ENCODE peak calls at places on chromosomes 6 and 20, in five cellular contexts. Y, C, K, E and A are unnamed samples.
A peak's percentile ranks its signal among the peaks of the same experiment; 100 is the strongest.

GRCh38 chr20:57654998-57655811 is 35.0 kb upstream of the ZBP1 start:
- DNase-seq in K (peak; percentile 46), E (peak; percentile 73), C (no peak), Y (no peak), A (peak; percentile 60)

GRCh38 chr6:42326248-42326647 is 108.6 kb upstream of the MRPS10 start:
- DNase-seq in Y (no peak), C (no peak), K (no peak), E (no peak), A (no peak)

GRCh38 chr6:30042914-30043313 is 18.2 kb upstream of the POLR1H start:
- DNase-seq in Y (no peak), K (no peak), C (no peak), E (no peak), A (no peak)

GRCh38 chr6:145247677-145248419 is 487.5 kb downstream of the EPM2A start:
- DNase-seq in Y (peak; percentile 98), C (peak; percentile 87), K (peak; percentile 1), E (no peak), A (no peak)

GRCh38 chr6:19837511-19838441 is 606 bp downstream of the ID4 start:
- DNase-seq in E (peak; percentile 86), Y (peak; percentile 38), C (peak; percentile 44), K (peak; percentile 66), A (peak; percentile 84)

GRCh38 chr6:169665289-169665688 is 36.5 kb downstream of the WDR27 start:
- DNase-seq in E (no peak), Y (no peak), K (no peak), C (no peak), A (no peak)

GRCh38 chr20:57323034-57323433 is 6.6 kb upstream of the SPO11 start:
- DNase-seq in Y (no peak), C (peak; percentile 8), K (peak; percentile 93), E (peak; percentile 96), A (no peak)

GRCh38 chr6:45371924-45372582 is 5.7 kb downstream of the SUPT3H start:
- DNase-seq in Y (peak; percentile 37), C (no peak), E (no peak), K (no peak), A (no peak)

GRCh38 chr20:41274152-41274551 is 43.4 kb downstream of the ZHX3 start:
- DNase-seq in C (no peak), K (no peak), Y (no peak), E (no peak), A (no peak)

GRCh38 chr6:15491255-15491985 is 171.4 kb downstream of the DTNBP1 start:
- DNase-seq in C (peak; percentile 80), E (peak; percentile 88), K (peak; percentile 66), Y (peak; percentile 78), A (no peak)

GRCh38 chr20:32036716-32037355 is 15.2 kb upstream of the HCK start:
- DNase-seq in E (no peak), K (no peak), Y (peak; percentile 47), C (peak; percentile 16), A (no peak)

GRCh38 chr6:132661906-132662305 is 2.9 kb upstream of the TAAR1 start:
- DNase-seq in Y (no peak), C (no peak), K (no peak), E (no peak), A (no peak)

GRCh38 chr6:19303381-19303780 is 533.8 kb upstream of the ID4 start:
- DNase-seq in Y (no peak), K (no peak), E (no peak), C (no peak), A (no peak)

GRCh38 chr6:4350571-4351505 is 215.5 kb upstream of the ECI2 start:
- DNase-seq in Y (peak; percentile 73), E (peak; percentile 11), K (no peak), C (peak; percentile 49), A (no peak)

GRCh38 chr20:33211817-33212424 is 5.2 kb upstream of the BPIFA3 start:
- DNase-seq in E (peak; percentile 92), Y (peak; percentile 33), C (peak; percentile 23), K (peak; percentile 91), A (no peak)

GRCh38 chr6:21801786-21802610 is 208.4 kb downstream of the SOX4 start:
- DNase-seq in K (no peak), E (no peak), C (no peak), Y (no peak), A (no peak)

GRCh38 chr6:100349366-100349765 is 115.4 kb downstream of the SIM1 start:
- DNase-seq in C (no peak), E (no peak), K (no peak), Y (no peak), A (no peak)

GRCh38 chr20:23749746-23750145 is 989 bp downstream of the CST1 start:
- DNase-seq in Y (no peak), K (no peak), E (no peak), C (no peak), A (no peak)

GRCh38 chr6:3230275-3231212 is 3.1 kb upstream of the TUBB2B start:
- DNase-seq in Y (peak; percentile 34), C (peak; percentile 62), E (peak; percentile 83), K (peak; percentile 84), A (no peak)

GRCh38 chr6:109452181-109452580 is 3.4 kb downstream of the MICAL1 start:
- DNase-seq in C (no peak), E (no peak), K (no peak), Y (no peak), A (no peak)

GRCh38 chr20:54469293-54469692 is 6.1 kb upstream of the DOK5 start:
- DNase-seq in Y (no peak), E (peak; percentile 72), C (no peak), K (peak; percentile 77), A (no peak)

DNA sequence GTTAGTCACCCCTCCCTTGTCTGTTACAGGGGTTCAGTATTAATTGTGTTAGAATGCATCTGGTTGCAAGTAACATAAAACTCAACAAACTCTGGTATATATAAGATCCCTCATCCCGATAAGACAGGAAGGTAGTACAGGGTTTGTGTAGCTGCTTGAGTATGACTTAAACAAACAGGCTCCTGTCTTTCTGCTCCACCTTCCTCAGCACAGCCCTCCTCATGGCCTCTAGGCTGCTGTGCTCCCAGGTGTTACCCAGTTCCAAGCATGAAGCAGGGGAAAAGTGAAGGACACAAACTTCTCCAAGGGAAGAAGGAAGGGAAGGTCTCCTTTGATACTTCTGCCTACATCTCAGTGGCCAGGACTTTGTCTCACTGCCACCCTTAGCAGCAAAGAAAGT is 1.4 kb upstream of the RALGAPB start:
- DNase-seq in Y (no peak), E (no peak), C (no peak), K (no peak), A (no peak)
- H3K9ac ChIP-seq in Y (no peak overlapping the region), E (no peak overlapping the region), C (no peak overlapping the region), K (no peak overlapping the region), A (no peak overlapping the region)

GRCh38 chr6:112017760-112018537 is 36.0 kb upstream of the CCN6 start:
- DNase-seq in C (no peak), Y (no peak), E (no peak), K (no peak), A (no peak)

GRCh38 chr6:112021911-112022310 is 32.0 kb upstream of the CCN6 start:
- DNase-seq in E (no peak), Y (no peak), K (no peak), C (no peak), A (no peak)

GRCh38 chr6:112017169-112017568 is 36.7 kb upstream of the CCN6 start:
- DNase-seq in K (no peak), E (no peak), Y (no peak), C (no peak), A (no peak)

GRCh38 chr6:112018619-112019416 is 35.1 kb upstream of the CCN6 start:
- DNase-seq in E (peak; percentile 25), C (peak; percentile 42), Y (no peak), K (no peak), A (peak; percentile 77)

GRCh38 chr6:112019619-112020018 is 34.3 kb upstream of the CCN6 start:
- DNase-seq in E (peak; percentile 15), K (no peak), C (no peak), Y (no peak), A (no peak)
- H3K9ac ChIP-seq in E (no peak overlapping the region), K (no peak overlapping the region), C (peak overlapping the region; percentile 33), Y (no peak overlapping the region), A (no peak overlapping the region)

GRCh38 chr6:2026133-2026532 is 219.3 kb downstream of the GMDS start:
- DNase-seq in K (peak; percentile 21), C (no peak), Y (no peak), E (no peak), A (no peak)

GRCh38 chr6:2030682-2031244 is 214.6 kb downstream of the GMDS start:
- DNase-seq in E (no peak), Y (peak; percentile 31), K (no peak), C (no peak), A (no peak)

GRCh38 chr6:2028457-2029038 is 216.9 kb downstream of the GMDS start:
- DNase-seq in K (no peak), C (no peak), E (no peak), Y (no peak), A (no peak)

GRCh38 chr6:2029952-2030351 is 215.5 kb downstream of the GMDS start:
- DNase-seq in Y (no peak), E (no peak), K (no peak), C (no peak), A (no peak)

DNA sequence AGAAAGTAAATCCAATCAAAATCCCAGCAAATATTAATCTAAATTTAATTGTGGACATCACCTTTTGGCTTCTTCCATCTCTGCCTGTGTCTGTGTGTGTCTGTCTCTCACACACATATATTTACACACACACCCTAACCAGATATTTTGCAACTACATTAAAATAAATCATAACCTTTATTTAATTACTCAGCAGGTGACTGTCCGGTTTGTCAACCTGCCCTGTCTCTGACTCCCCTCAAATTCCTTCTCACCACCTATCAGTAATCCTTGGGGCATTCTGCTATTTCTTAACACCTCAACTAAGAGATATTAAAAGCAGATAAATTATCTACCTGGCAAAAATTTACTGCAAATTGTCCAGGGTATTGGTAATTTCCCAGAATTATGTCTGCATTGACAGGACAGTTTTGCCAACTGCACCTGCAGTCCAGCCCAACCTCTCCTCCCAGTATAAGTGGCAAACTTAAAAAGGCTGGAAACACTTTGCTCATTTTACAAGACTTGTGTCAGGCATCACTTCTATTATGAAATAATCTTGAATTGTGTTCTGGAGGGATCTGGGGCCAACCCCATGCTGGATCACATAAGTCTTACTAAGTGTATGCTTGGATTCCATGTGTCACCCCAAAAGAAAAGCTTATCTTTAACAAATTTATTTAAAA is 216.1 kb downstream of the GMDS start:
- DNase-seq in C (no peak), K (no peak), E (no peak), Y (no peak), A (no peak)
- H3K9ac ChIP-seq in C (no peak overlapping the region), K (no peak overlapping the region), E (no peak overlapping the region), Y (no peak overlapping the region), A (no peak overlapping the region)

GRCh38 chr20:35967979-35968640 is at the start of gene CNBD2:
- DNase-seq in Y (no peak), K (no peak), C (no peak), E (no peak), A (no peak)

GRCh38 chr20:35968930-35969329 is 540 bp downstream of the CNBD2 start:
- DNase-seq in Y (no peak), E (no peak), K (no peak), C (no peak), A (no peak)

DNA sequence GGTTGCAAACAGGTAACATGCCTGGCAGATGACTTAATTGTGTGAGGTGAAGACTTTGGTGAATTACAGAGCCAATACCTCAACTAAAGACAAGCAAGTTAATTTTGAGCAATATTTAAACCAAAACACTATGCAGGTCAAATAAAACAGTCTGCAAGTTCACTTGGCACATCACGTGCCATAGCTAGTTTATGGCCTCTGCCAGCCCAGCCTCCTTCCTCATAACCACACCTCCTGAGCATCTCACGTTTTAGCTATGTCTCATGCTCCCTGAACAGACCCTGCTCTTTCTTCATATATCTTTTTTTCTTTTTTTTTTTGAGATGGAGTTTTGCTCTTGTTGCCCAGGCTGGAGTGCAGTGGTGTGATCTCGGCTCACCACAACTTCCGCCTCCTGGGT is 4.5 kb upstream of the CNBD2 start:
- DNase-seq in C (no peak), K (no peak), Y (no peak), E (no peak), A (no peak)
- H3K9ac ChIP-seq in C (no peak overlapping the region), K (no peak overlapping the region), Y (no peak overlapping the region), E (no peak overlapping the region), A (no peak overlapping the region)

GRCh38 chr20:59175861-59176260 is 12.2 kb downstream of the ZNF831 start:
- DNase-seq in C (no peak), K (no peak), E (no peak), Y (no peak), A (no peak)
- H3K9ac ChIP-seq in C (no peak overlapping the region), K (no peak overlapping the region), E (no peak overlapping the region), Y (no peak overlapping the region), A (no peak overlapping the region)